ENCODE peak calls at places on chromosomes 1 and 21, in six cellular contexts. F is mucosa of gallbladder; R is LoVo; Q is stimulated activated CD8-positive, alpha-beta memory T cell treated with anti-CD3 and anti-CD28 coated beads, Interleukin-15, amount 100 ng/mL, for 24 hours; V is NCI-H1105; O is NCI-H1436. S is an unnamed sample.

GRCh38 chr1:155974208-155975165 is 3.9 kb downstream of the ARHGEF2 start:
- DNase-seq in F (no peak), R (no peak), Q (no peak), V (peak), O (no peak), S (no peak)

GRCh38 chr21:44441041-44441400 is 14.3 kb upstream of the LRRC3 start:
- DNase-seq in F (no peak), R (no peak), Q (no peak), V (no peak), O (no peak), S (no peak)

GRCh38 chr1:161133220-161133740 is 813 bp upstream of the DEDD start:
- DNase-seq in F (no peak), R (peak), Q (no peak), V (no peak), O (no peak), S (no peak)

GRCh38 chr1:246320286-246320685 is 186.8 kb downstream of the SMYD3 start:
- DNase-seq in F (no peak), R (no peak), Q (no peak), V (no peak), O (no peak), S (no peak)

GRCh38 chr1:4954392-4954791 is 300.0 kb downstream of the AJAP1 start:
- DNase-seq in F (no peak), R (no peak), Q (no peak), V (no peak), O (no peak), S (no peak)

GRCh38 chr1:86957206-86957605 is 42.8 kb downstream of the HS2ST1 start:
- DNase-seq in F (no peak), R (no peak), Q (no peak), V (no peak), O (no peak), S (no peak)

GRCh38 chr1:190453550-190453949 is 24.1 kb downstream of the BRINP3 start:
- DNase-seq in F (no peak), R (no peak), Q (no peak), V (no peak), O (no peak), S (no peak)

GRCh38 chr1:45767035-45767434 is 16.6 kb upstream of the IPP start:
- DNase-seq in F (no peak), R (no peak), Q (no peak), V (no peak), O (no peak), S (no peak)

GRCh38 chr1:207983044-207983443 is 72.1 kb upstream of the CD34 start:
- DNase-seq in F (peak), R (no peak), Q (no peak), V (no peak), O (no peak), S (no peak)